ENCODE peak calls at places on chromosomes 7 and 10, in eight cellular contexts. B, V, O, M, G, J, T and F are unnamed samples.

GRCh38 chr7:5139998-5140397 is 50.0 kb upstream of the WIPI2 start:
- DNase-seq in M (peak; percentile 33), J (no peak), T (peak; percentile 66), O (no peak), B (no peak), G (no peak), V (no peak), F (peak; percentile 14)

GRCh38 chr10:63595072-63595471 is 73.9 kb downstream of the REEP3 start:
- DNase-seq in G (no peak), O (no peak), M (peak; percentile 25), B (no peak), T (no peak), J (no peak), V (no peak), F (no peak)

GRCh38 chr7:116802144-116802747 is 60.1 kb upstream of the CAPZA2 start:
- DNase-seq in J (no peak), B (no peak), M (peak; percentile 37), T (no peak), O (no peak), G (no peak), V (no peak), F (no peak)

GRCh38 chr10:74977913-74978847 is 133.3 kb upstream of the SAMD8 start:
- DNase-seq in B (no peak), J (peak; percentile 3), T (no peak), G (no peak), V (no peak), M (no peak), O (no peak), F (no peak)

GRCh38 chr10:132446661-132447445 is 49.9 kb downstream of the PWWP2B start:
- DNase-seq in O (no peak), T (peak; percentile 86), M (peak; percentile 39), B (no peak), V (no peak), J (peak; percentile 32), G (no peak), F (peak; percentile 82)

GRCh38 chr7:5766321-5766761 is 15.1 kb downstream of the RNF216 start:
- DNase-seq in M (peak; percentile 46), B (no peak), G (no peak), V (no peak), J (no peak), T (no peak), O (peak; percentile 68), F (no peak)

GRCh38 chr7:143372070-143372469 is 9.1 kb upstream of the ZYX start:
- DNase-seq in O (no peak), V (no peak), T (peak; percentile 79), G (peak; percentile 58), M (peak; percentile 49), B (peak; percentile 63), J (no peak), F (peak; percentile 57)

GRCh38 chr7:76512941-76513816 is 2.8 kb downstream of the UPK3B start:
- DNase-seq in J (no peak), O (no peak), T (no peak), B (no peak), M (no peak), V (no peak), G (no peak), F (no peak)

GRCh38 chr7:95794917-95795515 is 22.7 kb downstream of the DYNC1I1 start:
- DNase-seq in T (no peak), J (no peak), V (peak; percentile 18), M (peak; percentile 34), B (no peak), O (no peak), G (no peak), F (no peak)

GRCh38 chr10:107859065-107859464 is 694.6 kb upstream of the SORCS1 start:
- DNase-seq in O (no peak), J (no peak), T (no peak), M (no peak), B (no peak), G (no peak), V (no peak), F (no peak)

GRCh38 chr10:14362098-14362497 is 31.4 kb upstream of the FRMD4A start:
- DNase-seq in G (no peak), O (no peak), T (no peak), B (no peak), M (no peak), V (no peak), J (no peak), F (no peak)

GRCh38 chr7:3095046-3095445 is 51.4 kb upstream of the CARD11 start:
- DNase-seq in G (no peak), J (no peak), B (no peak), M (no peak), V (no peak), T (peak; percentile 75), O (no peak), F (no peak)

GRCh38 chr7:51354434-51354833 is 37.8 kb upstream of the COBL start:
- DNase-seq in J (no peak), M (no peak), O (no peak), B (no peak), T (no peak), V (no peak), G (no peak), F (no peak)

GRCh38 chr10:38730076-38730475 is 635.9 kb downstream of the ZNF37A start:
- DNase-seq in O (no peak), T (no peak), M (no peak), V (no peak), J (no peak), B (no peak), G (no peak), F (no peak)

GRCh38 chr7:130207642-130208041 is at the start of gene SSMEM1:
- DNase-seq in O (peak; percentile 73), G (no peak), J (no peak), M (peak; percentile 55), B (no peak), V (no peak), T (no peak), F (no peak)

GRCh38 chr7:28346972-28347371 is 65.3 kb upstream of the CREB5 start:
- DNase-seq in T (no peak), B (no peak), V (no peak), G (no peak), O (no peak), J (no peak), M (peak; percentile 10), F (no peak)

GRCh38 chr7:117169907-117170306 is 153.0 kb downstream of the WNT2 start:
- DNase-seq in B (no peak), T (no peak), M (no peak), O (no peak), V (no peak), J (no peak), G (no peak), F (peak; percentile 68)

GRCh38 chr7:103857435-103857834 is 132.0 kb downstream of the RELN start:
- DNase-seq in J (no peak), O (no peak), B (no peak), T (no peak), M (no peak), V (peak; percentile 90), G (no peak), F (peak; percentile 68)

GRCh38 chr7:101436857-101437576 is 74.3 kb downstream of the COL26A1 start:
- DNase-seq in T (no peak), J (no peak), O (no peak), B (no peak), M (no peak), V (no peak), G (no peak), F (no peak)

GRCh38 chr7:84547326-84547725 is 352.7 kb upstream of the SEMA3A start:
- DNase-seq in J (no peak), M (no peak), G (no peak), T (no peak), B (no peak), O (no peak), V (no peak), F (no peak)

GRCh38 chr10:76544789-76545188 is 1092.8 kb downstream of the KCNMA1 start:
- DNase-seq in T (no peak), M (no peak), O (no peak), J (no peak), G (no peak), V (no peak), B (no peak), F (no peak)

GRCh38 chr7:132738254-132738653 is 162.0 kb upstream of the PLXNA4 start:
- DNase-seq in B (no peak), G (no peak), M (peak; percentile 72), T (no peak), O (peak; percentile 82), J (no peak), V (no peak), F (no peak)

GRCh38 chr7:36308031-36308430 is 81.6 kb upstream of the ANLN start:
- DNase-seq in M (no peak), V (no peak), O (no peak), G (no peak), B (no peak), T (peak; percentile 30), J (no peak), F (no peak)